ENCODE peak calls at places on chromosomes 12 and 14, in nine cellular contexts. J is NCI-H1048; F is NCI-H1105 treated with DMSO at 0.1 percent for 48 hours; Z is neural crest cell; V is T-helper 1 cell; R is HCT116; D is AG08396; P is stimulated activated CD4-positive, alpha-beta T cell treated with anti-CD3 and anti-CD28 coated beads, Interleukin-15, amount 100 ng/mL, for 24 hours; N is RPMI8226. K is an unnamed sample.

GRCh38 chr12:106035421-106035820 is 103.3 kb downstream of the NUAK1 start:
- DNase-seq in D (no peak), N (no peak), P (no peak), Z (no peak), F (no peak), R (no peak), V (no peak), J (no peak), K (no peak)

GRCh38 chr12:108849653-108850052 is 7.7 kb downstream of the SSH1 start:
- DNase-seq in J (no peak), R (no peak), D (no peak), V (no peak), N (no peak), P (no peak), Z (no peak), F (no peak), K (no peak)

GRCh38 chr14:88791629-88792571 is 853 bp downstream of the EML5 start:
- DNase-seq in Z (peak), F (peak), V (no peak), P (peak), R (no peak), N (no peak), D (peak), J (no peak), K (no peak)

GRCh38 chr12:30447061-30447750 is 248.5 kb downstream of the IPO8 start:
- DNase-seq in Z (no peak), J (no peak), D (no peak), V (no peak), N (no peak), P (no peak), F (no peak), R (no peak), K (no peak)

GRCh38 chr12:10115890-10116289 is 14.1 kb downstream of the CLEC7A start:
- DNase-seq in J (no peak), N (no peak), R (no peak), D (no peak), P (no peak), V (no peak), Z (no peak), F (no peak), K (no peak)

GRCh38 chr12:96985515-96986362 is 78.7 kb downstream of the NEDD1 start:
- DNase-seq in Z (no peak), P (peak), D (peak), J (no peak), F (peak), N (peak), R (peak), V (peak), K (no peak)

GRCh38 chr12:67442347-67442841 is 173.2 kb downstream of the CAND1 start:
- DNase-seq in F (peak), J (peak), N (peak), R (no peak), V (no peak), P (no peak), Z (no peak), D (no peak), K (no peak)

GRCh38 chr14:54487771-54488170 is 1.0 kb downstream of the GMFB start:
- DNase-seq in D (peak), P (no peak), Z (no peak), J (no peak), N (no peak), F (no peak), R (no peak), V (no peak), K (no peak)

GRCh38 chr12:106790020-106790419 is 15.5 kb downstream of the RIC8B start:
- DNase-seq in V (no peak), N (no peak), D (no peak), F (no peak), Z (no peak), R (no peak), P (no peak), J (no peak), K (peak)

GRCh38 chr12:45566257-45566656 is 163.2 kb upstream of the ARID2 start:
- DNase-seq in R (no peak), J (no peak), N (no peak), D (no peak), F (no peak), V (no peak), P (no peak), Z (no peak), K (no peak)

GRCh38 chr14:91548145-91548544 is 38.0 kb upstream of the PPP4R3A start:
- DNase-seq in D (no peak), J (no peak), P (no peak), F (no peak), R (no peak), V (no peak), Z (no peak), N (no peak), K (no peak)

GRCh38 chr12:54220092-54220557 is 31.3 kb upstream of the SMUG1 start:
- DNase-seq in V (peak), Z (peak), N (peak), F (peak), D (peak), R (peak), J (no peak), P (peak), K (no peak)

GRCh38 chr12:115423546-115423987 is 739.6 kb upstream of the TBX3 start:
- DNase-seq in V (no peak), Z (no peak), F (no peak), P (no peak), N (no peak), R (no peak), J (no peak), D (no peak), K (no peak)

GRCh38 chr12:32549675-32550079 is 129.4 kb upstream of the DNM1L start:
- DNase-seq in N (no peak), P (no peak), J (no peak), F (no peak), R (no peak), Z (no peak), D (peak), V (no peak), K (no peak)

GRCh38 chr12:12818693-12819092 is 5.5 kb downstream of the DDX47 start:
- DNase-seq in D (no peak), Z (no peak), P (no peak), F (no peak), J (no peak), R (no peak), V (no peak), N (no peak), K (no peak)

GRCh38 chr12:132194056-132194455 is 49.8 kb downstream of the NOC4L start:
- DNase-seq in P (peak), F (no peak), Z (no peak), R (peak), J (no peak), D (no peak), V (no peak), N (peak), K (no peak)

GRCh38 chr14:98194821-98195220 is 1077.2 kb downstream of the BCL11B start:
- DNase-seq in N (no peak), J (no peak), D (no peak), Z (no peak), P (no peak), F (no peak), V (no peak), R (no peak), K (no peak)

GRCh38 chr14:61587397-61587713 is 108.0 kb upstream of the HIF1A start:
- DNase-seq in R (no peak), D (no peak), P (no peak), N (no peak), V (no peak), F (no peak), Z (no peak), J (no peak), K (no peak)